ENCODE peak calls at places on chromosomes 1 and 21, in six cellular contexts. One of them, this sample, is unnamed.

GRCh38 chr1:23528245-23528978 is 2.6 kb downstream of the E2F2 start:
- DNase-seq in IMR-90: peak; percentile 46
- DNase-seq in PC-3: peak; percentile 97
- DNase-seq in transverse colon: peak; percentile 97
- DNase-seq in heart left ventricle: peak; percentile 81
- DNase-seq in adrenal gland: peak; percentile 91
- DNase-seq in this sample: peak; percentile 92

GRCh38 chr1:9573723-9574122 is 15.0 kb upstream of the TMEM201 start:
- DNase-seq in IMR-90: peak; percentile 25
- DNase-seq in PC-3: peak; percentile 35
- DNase-seq in transverse colon: no peak
- DNase-seq in heart left ventricle: no peak
- DNase-seq in adrenal gland: no peak
- DNase-seq in this sample: no peak

GRCh38 chr1:100896481-100896982 is 642 bp downstream of the SLC30A7 start:
- DNase-seq in IMR-90: peak; percentile 65
- DNase-seq in PC-3: peak; percentile 79
- DNase-seq in transverse colon: peak; percentile 40
- DNase-seq in heart left ventricle: no peak
- DNase-seq in adrenal gland: no peak
- DNase-seq in this sample: no peak

GRCh38 chr1:206693029-206693428 is 8.3 kb downstream of the MAPKAPK2 start:
- DNase-seq in IMR-90: peak; percentile 85
- DNase-seq in PC-3: peak; percentile 29
- DNase-seq in transverse colon: peak; percentile 64
- DNase-seq in heart left ventricle: peak; percentile 86
- DNase-seq in adrenal gland: peak; percentile 82
- DNase-seq in this sample: peak; percentile 87

GRCh38 chr1:5099558-5099957 is 445.1 kb downstream of the AJAP1 start:
- DNase-seq in IMR-90: no peak
- DNase-seq in PC-3: no peak
- DNase-seq in transverse colon: no peak
- DNase-seq in heart left ventricle: no peak
- DNase-seq in adrenal gland: no peak
- DNase-seq in this sample: no peak

GRCh38 chr1:10835423-10836421 is 39.3 kb upstream of the CASZ1 start:
- DNase-seq in IMR-90: peak; percentile 36
- DNase-seq in PC-3: peak; percentile 52
- DNase-seq in transverse colon: peak; percentile 40
- DNase-seq in heart left ventricle: peak; percentile 32
- DNase-seq in adrenal gland: peak; percentile 33
- DNase-seq in this sample: peak; percentile 57

GRCh38 chr1:19140465-19140864 is 69.6 kb downstream of the UBR4 start:
- DNase-seq in IMR-90: no peak
- DNase-seq in PC-3: no peak
- DNase-seq in transverse colon: peak; percentile 63
- DNase-seq in heart left ventricle: peak; percentile 26
- DNase-seq in adrenal gland: no peak
- DNase-seq in this sample: no peak

GRCh38 chr1:199946305-199947155 is 81.0 kb upstream of the NR5A2 start:
- DNase-seq in IMR-90: no peak
- DNase-seq in PC-3: no peak
- DNase-seq in transverse colon: no peak
- DNase-seq in heart left ventricle: no peak
- DNase-seq in adrenal gland: no peak
- DNase-seq in this sample: no peak

GRCh38 chr21:35084869-35085268 is 35.8 kb upstream of the RUNX1 start:
- DNase-seq in IMR-90: peak; percentile 99
- DNase-seq in PC-3: peak; percentile 95
- DNase-seq in transverse colon: no peak
- DNase-seq in heart left ventricle: no peak
- DNase-seq in adrenal gland: no peak
- DNase-seq in this sample: no peak

GRCh38 chr1:225482489-225482950 is 54.7 kb upstream of the LBR start:
- DNase-seq in IMR-90: peak; percentile 57
- DNase-seq in PC-3: no peak
- DNase-seq in transverse colon: no peak
- DNase-seq in heart left ventricle: no peak
- DNase-seq in adrenal gland: no peak
- DNase-seq in this sample: no peak

GRCh38 chr1:201593200-201593828 is 54.4 kb downstream of the NAV1 start:
- DNase-seq in IMR-90: peak; percentile 97
- DNase-seq in PC-3: peak; percentile 64
- DNase-seq in transverse colon: peak; percentile 44
- DNase-seq in heart left ventricle: no peak
- DNase-seq in adrenal gland: peak; percentile 30
- DNase-seq in this sample: peak; percentile 64

GRCh38 chr1:172002725-172003345 is 161.5 kb downstream of the DNM3 start:
- DNase-seq in IMR-90: peak; percentile 73
- DNase-seq in PC-3: peak; percentile 94
- DNase-seq in transverse colon: peak; percentile 14
- DNase-seq in heart left ventricle: no peak
- DNase-seq in adrenal gland: no peak
- DNase-seq in this sample: no peak

GRCh38 chr1:65041014-65041413 is 74.7 kb upstream of the JAK1 start:
- DNase-seq in IMR-90: no peak
- DNase-seq in PC-3: no peak
- DNase-seq in transverse colon: no peak
- DNase-seq in heart left ventricle: no peak
- DNase-seq in adrenal gland: no peak
- DNase-seq in this sample: peak; percentile 24

GRCh38 chr21:36422279-36423098 is 37.3 kb downstream of the CHAF1B start:
- DNase-seq in IMR-90: peak; percentile 71
- DNase-seq in PC-3: peak; percentile 70
- DNase-seq in transverse colon: peak; percentile 63
- DNase-seq in heart left ventricle: peak; percentile 39
- DNase-seq in adrenal gland: no peak
- DNase-seq in this sample: peak; percentile 62

GRCh38 chr1:202213361-202214088 is 19.9 kb downstream of the LGR6 start:
- DNase-seq in IMR-90: no peak
- DNase-seq in PC-3: peak; percentile 42
- DNase-seq in transverse colon: no peak
- DNase-seq in heart left ventricle: no peak
- DNase-seq in adrenal gland: no peak
- DNase-seq in this sample: no peak

GRCh38 chr1:19363526-19364152 is 51.5 kb downstream of the SLC66A1 start:
- DNase-seq in IMR-90: no peak
- DNase-seq in PC-3: no peak
- DNase-seq in transverse colon: no peak
- DNase-seq in heart left ventricle: no peak
- DNase-seq in adrenal gland: no peak
- DNase-seq in this sample: no peak

GRCh38 chr1:87956072-87956471 is 627.4 kb downstream of the LMO4 start:
- DNase-seq in IMR-90: peak; percentile 98
- DNase-seq in PC-3: peak; percentile 96
- DNase-seq in transverse colon: no peak
- DNase-seq in heart left ventricle: peak; percentile 29
- DNase-seq in adrenal gland: no peak
- DNase-seq in this sample: peak; percentile 35

GRCh38 chr1:210663730-210664573 is 335.2 kb downstream of the HHAT start:
- DNase-seq in IMR-90: no peak
- DNase-seq in PC-3: no peak
- DNase-seq in transverse colon: no peak
- DNase-seq in heart left ventricle: no peak
- DNase-seq in adrenal gland: no peak
- DNase-seq in this sample: no peak

GRCh38 chr1:179824265-179824664 is 53.3 kb downstream of the TOR1AIP2 start:
- DNase-seq in IMR-90: no peak
- DNase-seq in PC-3: no peak
- DNase-seq in transverse colon: no peak
- DNase-seq in heart left ventricle: no peak
- DNase-seq in adrenal gland: no peak
- DNase-seq in this sample: peak; percentile 70

GRCh38 chr1:212618466-212619210 is 10.1 kb downstream of the ATF3 start:
- DNase-seq in IMR-90: peak; percentile 80
- DNase-seq in PC-3: no peak
- DNase-seq in transverse colon: no peak
- DNase-seq in heart left ventricle: no peak
- DNase-seq in adrenal gland: no peak
- DNase-seq in this sample: no peak

GRCh38 chr1:203534526-203534925 is 40.6 kb downstream of the OPTC start:
- DNase-seq in IMR-90: peak; percentile 97
- DNase-seq in PC-3: peak; percentile 99
- DNase-seq in transverse colon: peak; percentile 66
- DNase-seq in heart left ventricle: no peak
- DNase-seq in adrenal gland: no peak
- DNase-seq in this sample: no peak

GRCh38 chr1:46133181-46133658 is 791 bp upstream of the PIK3R3 start:
- DNase-seq in IMR-90: no peak
- DNase-seq in PC-3: no peak
- DNase-seq in transverse colon: no peak
- DNase-seq in heart left ventricle: peak; percentile 81
- DNase-seq in adrenal gland: peak; percentile 77
- DNase-seq in this sample: no peak

GRCh38 chr1:175824079-175824478 is 80.7 kb upstream of the TNR start:
- DNase-seq in IMR-90: no peak
- DNase-seq in PC-3: peak; percentile 4
- DNase-seq in transverse colon: no peak
- DNase-seq in heart left ventricle: peak; percentile 36
- DNase-seq in adrenal gland: no peak
- DNase-seq in this sample: no peak

GRCh38 chr1:39901486-39902120 is at the start of gene MYCL:
- DNase-seq in IMR-90: peak; percentile 60
- DNase-seq in PC-3: peak; percentile 94
- DNase-seq in transverse colon: peak; percentile 90
- DNase-seq in heart left ventricle: peak; percentile 65
- DNase-seq in adrenal gland: peak; percentile 58
- DNase-seq in this sample: peak; percentile 80

GRCh38 chr1:54312874-54313316 is 93.3 kb downstream of the SSBP3 start:
- DNase-seq in IMR-90: peak; percentile 77
- DNase-seq in PC-3: no peak
- DNase-seq in transverse colon: peak; percentile 47
- DNase-seq in heart left ventricle: peak; percentile 73
- DNase-seq in adrenal gland: peak; percentile 56
- DNase-seq in this sample: peak; percentile 75

GRCh38 chr1:153550827-153551512 is 1.9 kb upstream of the S100A3 start:
- DNase-seq in IMR-90: no peak
- DNase-seq in PC-3: no peak
- DNase-seq in transverse colon: peak; percentile 8
- DNase-seq in heart left ventricle: peak; percentile 14
- DNase-seq in adrenal gland: no peak
- DNase-seq in this sample: no peak
- H3K4me1 ChIP-seq in IMR-90: peaks cover 36% of the 10 kb centered on the region
- H3K4me1 ChIP-seq in PC-3: peaks cover 24% of the 10 kb centered on the region
- H3K4me1 ChIP-seq in transverse colon: peaks cover 29% of the 10 kb centered on the region
- H3K4me1 ChIP-seq in heart left ventricle: peaks cover 25% of the 10 kb centered on the region
- H3K4me1 ChIP-seq in adrenal gland: peaks cover 26% of the 10 kb centered on the region
- H3K4me1 ChIP-seq in this sample: peaks cover 8% of the 10 kb centered on the region

DNA sequence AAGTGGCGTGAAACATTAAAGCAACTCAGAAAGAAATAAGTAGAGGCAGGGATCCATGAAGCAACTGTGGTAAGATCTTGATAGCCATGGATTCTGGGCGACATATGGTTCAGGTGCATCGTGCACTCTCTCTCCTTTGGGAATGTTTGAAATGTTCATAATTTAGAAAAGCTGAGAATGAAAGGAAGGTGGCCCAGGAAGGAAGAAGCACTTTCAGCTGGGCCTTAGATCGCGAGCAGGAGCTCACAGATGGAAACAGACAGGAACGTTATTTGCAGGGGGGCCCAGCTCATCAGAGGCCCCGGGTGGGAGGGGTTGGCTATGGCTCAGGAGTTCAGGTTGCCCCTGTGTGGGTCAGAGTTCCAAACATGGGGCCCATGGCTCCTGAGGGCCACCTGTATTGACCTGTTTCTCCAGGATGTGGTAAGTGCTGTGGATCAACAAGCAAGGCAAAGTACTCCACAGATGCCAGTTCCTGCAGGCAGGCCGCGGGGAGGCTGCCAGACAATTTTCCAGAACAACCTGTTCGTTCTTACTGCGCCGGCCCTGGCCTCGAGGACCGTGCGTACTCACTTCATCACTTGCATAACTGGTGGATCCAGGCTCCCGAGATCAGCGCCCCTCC is 253.2 kb downstream of the TOMM20 start:
- DNase-seq in IMR-90: no peak
- DNase-seq in PC-3: no peak
- DNase-seq in transverse colon: no peak
- DNase-seq in heart left ventricle: no peak
- DNase-seq in adrenal gland: no peak
- DNase-seq in this sample: peak; percentile 79
- H3K27ac ChIP-seq in IMR-90: no peak overlapping the region
- H3K27ac ChIP-seq in PC-3: no peak overlapping the region
- H3K27ac ChIP-seq in transverse colon: peak overlapping the region; percentile 56
- H3K27ac ChIP-seq in heart left ventricle: no peak overlapping the region
- H3K27ac ChIP-seq in adrenal gland: peak overlapping the region; percentile 67
- H3K27ac ChIP-seq in this sample: peak overlapping the region; percentile 63

GRCh38 chr1:223557125-223557465 is 108.4 kb downstream of the CAPN8 start:
- DNase-seq in IMR-90: no peak
- DNase-seq in PC-3: no peak
- DNase-seq in transverse colon: no peak
- DNase-seq in heart left ventricle: no peak
- DNase-seq in adrenal gland: no peak
- DNase-seq in this sample: no peak

GRCh38 chr1:223558512-223558911 is 107.0 kb downstream of the CAPN8 start:
- DNase-seq in IMR-90: no peak
- DNase-seq in PC-3: no peak
- DNase-seq in transverse colon: no peak
- DNase-seq in heart left ventricle: no peak
- DNase-seq in adrenal gland: no peak
- DNase-seq in this sample: no peak

GRCh38 chr1:223551610-223552009 is 113.9 kb downstream of the CAPN8 start:
- DNase-seq in IMR-90: peak; percentile 15
- DNase-seq in PC-3: no peak
- DNase-seq in transverse colon: no peak
- DNase-seq in heart left ventricle: no peak
- DNase-seq in adrenal gland: no peak
- DNase-seq in this sample: no peak

GRCh38 chr1:223553957-223554356 is 111.5 kb downstream of the CAPN8 start:
- DNase-seq in IMR-90: no peak
- DNase-seq in PC-3: no peak
- DNase-seq in transverse colon: no peak
- DNase-seq in heart left ventricle: no peak
- DNase-seq in adrenal gland: no peak
- DNase-seq in this sample: no peak

GRCh38 chr1:223556414-223557124 is 108.9 kb downstream of the CAPN8 start:
- DNase-seq in IMR-90: peak; percentile 1
- DNase-seq in PC-3: peak; percentile 90
- DNase-seq in transverse colon: peak; percentile 71
- DNase-seq in heart left ventricle: no peak
- DNase-seq in adrenal gland: peak; percentile 57
- DNase-seq in this sample: peak; percentile 72
- TF ChIP-seq CTCF in IMR-90: peak; percentile 42
- TF ChIP-seq CTCF in PC-3: peak; percentile 98
- TF ChIP-seq CTCF in transverse colon: peak; percentile 84
- TF ChIP-seq CTCF in heart left ventricle: no peak
- TF ChIP-seq CTCF in adrenal gland: peak; percentile 57
- TF ChIP-seq CTCF in this sample: peak; percentile 37

DNA sequence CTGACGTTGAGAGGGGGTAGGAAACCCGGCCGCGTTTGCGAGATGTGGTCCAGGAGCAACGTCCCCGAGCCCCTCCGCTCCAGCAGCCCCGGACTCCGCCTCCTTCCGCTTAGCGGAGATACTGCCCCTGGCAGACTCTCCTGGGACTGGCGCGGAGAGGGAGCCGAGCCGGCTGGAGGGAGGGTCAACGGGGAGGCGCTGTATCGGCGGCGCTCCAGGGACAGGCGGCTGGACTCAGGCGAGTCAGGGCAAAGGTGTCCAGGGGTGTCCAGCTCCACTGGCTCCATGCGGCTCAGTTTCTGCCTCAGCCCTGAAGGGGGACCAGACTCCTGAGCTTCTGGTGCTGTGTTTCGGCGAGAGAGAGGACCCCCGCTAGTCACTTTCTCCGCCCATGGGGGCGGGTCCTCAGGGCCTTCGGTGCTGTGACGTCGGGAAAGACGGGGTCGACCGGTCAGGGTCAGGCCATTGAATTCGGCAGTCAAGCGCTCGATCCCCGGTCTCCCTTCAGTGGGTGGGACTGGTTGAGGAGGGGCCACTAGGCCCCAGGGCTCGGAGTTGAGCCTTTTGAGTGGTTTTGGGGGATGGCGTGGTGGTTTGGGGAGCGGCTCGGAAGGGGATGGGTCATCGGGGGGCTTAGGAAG is 2.8 kb upstream of the LIX1L start:
- DNase-seq in IMR-90: peak; percentile 51
- DNase-seq in PC-3: peak; percentile 46
- DNase-seq in transverse colon: peak; percentile 77
- DNase-seq in heart left ventricle: peak; percentile 89
- DNase-seq in adrenal gland: peak; percentile 77
- DNase-seq in this sample: peak; percentile 93
- H3K4me1 ChIP-seq in IMR-90: peaks cover 30% of the 10 kb centered on the region
- H3K4me1 ChIP-seq in PC-3: peaks cover 57% of the 10 kb centered on the region
- H3K4me1 ChIP-seq in transverse colon: peaks cover 43% of the 10 kb centered on the region
- H3K4me1 ChIP-seq in heart left ventricle: peaks cover 35% of the 10 kb centered on the region
- H3K4me1 ChIP-seq in adrenal gland: peaks cover 40% of the 10 kb centered on the region
- H3K4me1 ChIP-seq in this sample: peaks cover 67% of the 10 kb centered on the region

This sample was measured in psoas muscle.